ENCODE peak calls at places on chromosomes 6 and 20, in four cellular contexts. J is ovary, T is endothelial cell of umbilical vein, B is spleen. D is an unnamed sample.

GRCh38 chr6:159594106-159594749 is 98.8 kb downstream of the SOD2 start:
- DNase-seq in J (no peak), T (no peak), B (no peak), D (no peak)

GRCh38 chr6:2436391-2437154 is 191.2 kb upstream of the GMDS start:
- DNase-seq in J (no peak), T (no peak), B (no peak), D (no peak)

GRCh38 chr20:25178563-25179438 is 16.7 kb upstream of the ENTPD6 start:
- DNase-seq in J (no peak), T (peak; percentile 65), B (no peak), D (no peak)

GRCh38 chr6:109237082-109237985 is 142.0 kb downstream of the CEP57L1 start:
- DNase-seq in J (no peak), T (peak; percentile 7), B (no peak), D (no peak)

GRCh38 chr6:95545226-95545625 is 32.1 kb upstream of the MANEA start:
- DNase-seq in J (no peak), T (no peak), B (no peak), D (no peak)

GRCh38 chr6:151885234-151885633 is 77.8 kb downstream of the ESR1 start:
- DNase-seq in J (no peak), T (no peak), B (no peak), D (no peak)

GRCh38 chr6:1821188-1822183 is 211.8 kb downstream of the FOXC1 start:
- DNase-seq in J (no peak), T (peak; percentile 89), B (no peak), D (no peak)

GRCh38 chr6:28719275-28719940 is 193.7 kb downstream of the GPX5 start:
- DNase-seq in J (no peak), T (peak; percentile 12), B (no peak), D (no peak)

GRCh38 chr20:36399969-36400545 is 93.9 kb downstream of the DLGAP4 start:
- DNase-seq in J (no peak), T (no peak), B (no peak), D (no peak)

GRCh38 chr6:127515794-127516675 is 3.1 kb downstream of the MTCL3 start:
- DNase-seq in J (peak; percentile 78), T (peak; percentile 19), B (peak; percentile 91), D (no peak)

GRCh38 chr6:110518281-110518623 is 41.8 kb upstream of the SLC22A16 start:
- DNase-seq in J (no peak), T (no peak), B (no peak), D (no peak)

GRCh38 chr6:170180671-170181337 is 110.1 kb downstream of the DLL1 start:
- DNase-seq in J (peak; percentile 6), T (no peak), B (peak; percentile 69), D (no peak)

DNA sequence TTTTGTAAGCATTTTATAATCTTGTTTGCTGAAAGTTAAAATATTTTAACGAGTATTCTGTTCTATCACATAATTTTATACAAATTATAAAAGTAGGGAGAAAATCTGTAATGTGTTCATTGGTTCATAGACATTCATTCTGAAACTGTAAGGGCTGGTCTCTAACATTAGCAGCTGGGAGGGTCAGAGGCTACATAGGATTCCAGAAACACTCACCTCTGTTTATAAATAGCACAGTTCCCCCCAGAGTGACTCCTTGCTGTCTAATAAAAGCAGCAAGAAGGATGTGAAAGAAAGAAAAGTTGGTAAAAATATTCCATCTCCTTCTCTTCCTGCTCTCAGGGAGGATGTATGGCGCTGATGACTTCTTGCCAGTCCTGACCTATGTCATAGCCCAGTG is 25.3 kb upstream of the NAA20 start:
- DNase-seq in J (no peak), T (peak; percentile 18), B (no peak), D (no peak)
- H3K27ac ChIP-seq in J (no peak overlapping the region), T (peak overlapping the region; percentile 95), B (no peak overlapping the region), D (peak overlapping the region; percentile 37)

DNA sequence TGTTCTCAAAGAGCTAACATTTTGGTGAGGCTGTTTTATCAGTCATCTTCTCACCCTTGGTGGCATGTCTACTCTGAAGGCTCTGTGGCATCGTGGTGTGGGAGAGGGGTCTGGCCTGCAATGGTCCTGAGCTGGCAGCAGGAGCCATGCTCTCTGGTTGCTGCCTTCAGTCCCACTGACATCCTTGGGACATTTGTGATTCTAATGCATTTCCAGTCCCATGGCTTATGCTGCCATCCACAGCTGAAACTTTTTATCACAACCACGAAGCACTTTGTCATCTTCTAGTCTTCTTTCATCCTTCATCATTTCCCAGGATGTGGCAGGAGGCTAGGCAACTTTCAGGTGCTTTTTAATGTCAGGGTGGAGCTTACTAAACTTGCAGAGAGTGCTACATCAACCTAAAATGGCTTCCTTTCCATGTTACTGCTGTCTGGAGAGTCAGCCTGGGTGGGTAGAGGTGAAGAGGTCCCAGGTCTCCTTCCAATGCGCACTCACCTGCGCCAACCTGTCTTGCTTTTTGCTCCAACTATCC is 77.1 kb downstream of the GPR63 start:
- DNase-seq in J (no peak), T (no peak), B (no peak), D (no peak)
- TF ChIP-seq CTCF in J (no peak), T (no peak), B (no peak), D (no peak)

GRCh38 chr6:31332637-31333602 is 24.1 kb downstream of the HLA-B start:
- DNase-seq in J (no peak), T (no peak), B (no peak), D (no peak)
- H3K9me3 ChIP-seq in J (no peaks in the 10 kb centered on the region), T (no peaks in the 10 kb centered on the region), B (peaks cover 3% of the 10 kb centered on the region), D (peaks cover 6% of the 10 kb centered on the region)

DNA sequence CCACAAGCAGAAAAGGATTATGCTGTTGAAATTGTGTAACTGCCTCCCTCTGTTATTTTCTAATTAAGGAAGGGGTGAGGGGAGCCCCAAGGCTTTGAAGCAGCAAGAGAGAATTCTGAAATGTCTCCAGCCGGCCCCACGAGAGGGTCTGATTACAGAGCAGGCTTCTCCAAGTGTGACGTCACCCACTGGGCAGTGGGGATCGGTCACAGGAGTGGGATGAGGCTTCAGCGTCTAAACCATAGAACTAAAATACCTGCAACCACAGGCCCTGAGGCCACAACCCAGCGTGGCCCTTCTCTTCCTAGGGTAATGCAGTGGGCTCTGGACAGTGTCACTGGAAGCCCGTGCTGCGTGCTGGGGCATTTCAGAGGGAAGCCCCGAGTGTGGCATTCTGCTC is 38.6 kb upstream of the APCDD1L start:
- DNase-seq in J (peak; percentile 57), T (no peak), B (no peak), D (no peak)
- H3K27ac ChIP-seq in J (no peak overlapping the region), T (no peak overlapping the region), B (no peak overlapping the region), D (no peak overlapping the region)

GRCh38 chr6:74070091-74070490 is 374.1 kb downstream of the CD109 start:
- DNase-seq in J (no peak), T (no peak), B (no peak), D (no peak)
- TF ChIP-seq CTCF in J (no peak), T (no peak), B (no peak), D (no peak)